ENCODE peak calls at places on chromosomes 16 and 17, in ten cellular contexts. B is prostate gland, Y is H54, K is uterus, J is NB4, T is tibial nerve, A is HCT116, O is GM12892, S is thyroid gland, Q is testis. C is an unnamed sample.

GRCh38 chr16:52549011-52549692 is 2.2 kb upstream of the TOX3 start:
- DNase-seq in Q (no peak), B (no peak), O (no peak), J (no peak), Y (no peak), S (no peak), T (no peak), A (no peak), K (no peak), C (no peak)

GRCh38 chr17:63519116-63519881 is 3.9 kb upstream of the KCNH6 start:
- DNase-seq in K (no peak), O (no peak), B (no peak), S (no peak), Q (no peak), A (no peak), Y (no peak), T (no peak), J (no peak), C (no peak)

GRCh38 chr16:25045696-25046381 is 30.7 kb upstream of the ARHGAP17 start:
- DNase-seq in K (no peak), T (no peak), Q (no peak), Y (no peak), J (peak; percentile 32), A (no peak), S (no peak), O (no peak), B (no peak), C (no peak)

GRCh38 chr16:15644306-15644961 is 1.5 kb upstream of the MARF1 start:
- DNase-seq in J (no peak), Q (no peak), K (no peak), A (peak; percentile 62), B (peak; percentile 81), Y (no peak), T (no peak), O (no peak), S (no peak), C (peak; percentile 38)

GRCh38 chr17:53148058-53148457 is 674.7 kb upstream of the KIF2B start:
- DNase-seq in A (no peak), J (no peak), O (no peak), Q (no peak), S (no peak), T (no peak), B (no peak), Y (no peak), K (no peak), C (no peak)

GRCh38 chr16:87464691-87465300 is 28.0 kb downstream of the ZCCHC14 start:
- DNase-seq in Y (peak; percentile 69), B (no peak), A (no peak), K (peak; percentile 80), S (peak; percentile 86), T (peak; percentile 61), Q (peak; percentile 82), O (no peak), J (peak; percentile 88), C (peak; percentile 66)

GRCh38 chr17:65268832-65269231 is 131.7 kb downstream of the RGS9 start:
- DNase-seq in S (no peak), J (no peak), B (no peak), Q (no peak), O (no peak), Y (no peak), T (no peak), A (no peak), K (no peak), C (no peak)

GRCh38 chr17:66678827-66679226 is 156.1 kb upstream of the CACNG5 start:
- DNase-seq in K (no peak), Q (no peak), J (peak; percentile 17), B (no peak), T (no peak), S (no peak), Y (no peak), A (no peak), O (no peak), C (no peak)

GRCh38 chr16:1678500-1679098 is 520 bp downstream of the JPT2 start:
- DNase-seq in Y (no peak), K (peak; percentile 32), Q (peak; percentile 67), O (no peak), J (peak; percentile 36), T (peak; percentile 20), B (peak; percentile 65), A (no peak), S (peak; percentile 60), C (peak; percentile 51)

GRCh38 chr16:1676661-1677060 is 1.4 kb upstream of the JPT2 start:
- DNase-seq in J (no peak), A (no peak), Q (no peak), O (no peak), K (no peak), T (no peak), Y (no peak), S (no peak), B (no peak), C (no peak)

GRCh38 chr16:1677339-1677738 is 740 bp upstream of the JPT2 start:
- DNase-seq in K (no peak), S (peak; percentile 31), B (no peak), O (no peak), A (no peak), J (no peak), T (no peak), Q (no peak), Y (no peak), C (no peak)

GRCh38 chr16:1680361-1680760 is 2.3 kb downstream of the JPT2 start:
- DNase-seq in K (no peak), B (no peak), A (no peak), Y (no peak), T (no peak), Q (no peak), S (no peak), J (no peak), O (no peak), C (no peak)

GRCh38 chr16:1677942-1678499 is at the start of gene JPT2:
- DNase-seq in S (peak; percentile 99), J (peak; percentile 96), K (peak; percentile 96), Y (peak; percentile 95), O (peak; percentile 99), T (peak; percentile 91), B (peak; percentile 99), A (peak; percentile 95), Q (peak; percentile 99), C (peak; percentile 98)
- TF ChIP-seq POLR2A in S (no peak), J (peak; percentile 42), K (peak; percentile 44), Y (peak; percentile 49), O (peak; percentile 65), T (no peak), B (peak; percentile 93), A (no peak), Q (no peak), C (peak; percentile 28)

GRCh38 chr17:82445542-82445941 is 5.0 kb downstream of the CYBC1 start:
- DNase-seq in B (no peak), O (no peak), T (no peak), S (no peak), A (no peak), Q (no peak), K (no peak), Y (no peak), J (peak; percentile 25), C (no peak)
- TF ChIP-seq POLR2A in B (no peak), O (no peak), T (no peak), S (no peak), A (no peak), Q (no peak), K (no peak), Y (no peak), J (no peak), C (no peak)

GRCh38 chr17:57886020-57886419 is 36.2 kb upstream of the MRPS23 start:
- DNase-seq in A (no peak), Q (no peak), K (no peak), T (no peak), J (no peak), B (no peak), O (no peak), S (no peak), Y (no peak), C (no peak)

GRCh38 chr17:57889252-57889651 is 39.4 kb upstream of the MRPS23 start:
- DNase-seq in O (no peak), K (no peak), A (no peak), B (no peak), Y (no peak), Q (no peak), J (no peak), S (no peak), T (no peak), C (no peak)

GRCh38 chr17:57888311-57889216 is 38.7 kb upstream of the MRPS23 start:
- DNase-seq in B (peak; percentile 3), J (no peak), T (no peak), S (no peak), O (no peak), K (no peak), A (no peak), Y (no peak), Q (no peak), C (no peak)

GRCh38 chr17:57885148-57885915 is 35.5 kb upstream of the MRPS23 start:
- DNase-seq in Y (no peak), K (no peak), J (no peak), O (no peak), B (no peak), T (no peak), Q (no peak), A (no peak), S (no peak), C (no peak)

DNA sequence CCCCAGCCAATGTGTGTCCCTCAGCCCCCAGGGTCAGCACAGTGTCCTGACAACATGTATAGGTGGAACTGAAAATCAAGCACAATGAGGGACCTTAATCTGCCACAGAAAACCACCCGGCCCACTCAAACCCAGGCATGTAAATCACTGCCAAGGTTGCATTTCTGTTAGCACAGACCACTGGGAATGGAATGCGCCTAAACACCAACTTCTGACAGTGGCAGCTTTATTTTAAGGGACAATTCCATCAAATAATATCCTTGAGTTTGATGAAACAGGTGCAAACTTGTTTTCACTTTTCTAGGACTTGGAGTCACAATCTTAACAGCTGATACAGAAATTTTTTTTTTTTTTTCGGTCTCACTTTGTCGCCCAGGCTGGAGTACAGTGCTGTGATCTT is 37.3 kb upstream of the MRPS23 start:
- DNase-seq in J (no peak), A (no peak), O (no peak), B (no peak), S (no peak), Y (no peak), Q (no peak), K (no peak), T (no peak), C (no peak)
- TF ChIP-seq POLR2A in J (no peak), A (no peak), O (no peak), B (no peak), S (no peak), Y (no peak), Q (no peak), K (no peak), T (no peak), C (no peak)

DNA sequence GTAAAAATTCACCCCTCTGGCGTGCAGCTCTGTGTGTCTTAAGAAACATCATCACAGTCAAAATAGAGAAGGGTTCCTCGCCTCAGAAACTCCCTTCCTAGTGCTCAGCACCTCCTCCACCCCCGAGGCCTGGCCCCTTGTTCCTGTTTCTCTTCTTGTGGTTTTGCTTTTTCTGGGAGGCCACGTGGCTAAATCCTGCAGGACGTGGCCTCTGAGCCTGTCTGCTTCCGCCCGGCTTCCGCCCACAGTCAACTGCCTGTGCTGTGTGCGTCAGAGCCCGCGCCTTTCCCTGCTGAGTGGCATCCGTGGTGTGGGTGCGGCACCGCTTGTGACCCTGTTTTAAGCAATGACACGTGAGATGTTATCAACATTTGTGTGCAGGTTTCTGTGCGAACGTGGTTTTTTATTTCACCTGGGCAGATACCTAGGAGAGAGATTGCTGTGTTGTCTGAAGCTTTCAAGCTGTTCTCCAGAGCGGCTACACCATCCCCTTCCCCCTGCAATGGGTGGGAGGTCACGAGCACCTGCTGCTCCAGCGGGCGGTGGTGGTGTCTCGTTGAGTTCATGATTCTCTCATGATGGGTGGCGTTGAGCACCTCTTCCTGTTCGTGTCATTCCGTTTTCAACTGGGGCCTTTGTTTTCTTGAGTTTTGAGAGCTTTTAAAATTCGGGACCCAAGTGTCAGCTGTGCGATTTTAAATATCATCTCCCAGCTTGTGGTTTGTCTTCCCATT is 21.7 kb downstream of the ACSF3 start:
- DNase-seq in S (peak; percentile 35), K (no peak), Q (peak; percentile 65), A (no peak), Y (no peak), T (peak; percentile 64), O (peak; percentile 78), J (peak; percentile 98), B (peak; percentile 13), C (peak; percentile 85)
- TF ChIP-seq POLR2A in S (no peak), K (no peak), Q (no peak), A (no peak), Y (no peak), T (no peak), O (no peak), J (peak; percentile 21), B (no peak), C (no peak)

C was measured in transverse colon.